ENCODE peak calls at places on chromosome 13, in six cellular contexts. J is activated CD8-positive, alpha-beta T cell treated with anti-CD3 and anti-CD28 coated beads for 36 hours; U is lower leg skin; P is GM06990; S is pancreas; C is GM12865. Y is an unnamed sample.

GRCh38 chr13:73579574-73580274 is 520.9 kb downstream of the KLF5 start:
- DNase-seq in C (no peak), P (no peak), U (no peak), J (no peak), S (no peak), Y (no peak)

GRCh38 chr13:34391071-34391470 is 551.0 kb upstream of the NBEA start:
- DNase-seq in U (no peak), C (no peak), P (no peak), J (no peak), S (no peak), Y (no peak)

GRCh38 chr13:110301083-110301482 is 5.9 kb downstream of the COL4A1 start:
- DNase-seq in U (peak), P (no peak), C (no peak), J (no peak), S (no peak), Y (no peak)

GRCh38 chr13:85512421-85512820 is 286.8 kb downstream of the SLITRK6 start:
- DNase-seq in C (no peak), J (no peak), U (no peak), S (no peak), P (no peak), Y (no peak)

GRCh38 chr13:26254583-26255102 is 714 bp downstream of the CDK8 start:
- DNase-seq in S (peak), C (peak), U (peak), P (peak), J (peak), Y (peak)

GRCh38 chr13:28495586-28496564 is 947 bp upstream of the FLT1 start:
- DNase-seq in J (no peak), S (no peak), P (no peak), U (no peak), C (no peak), Y (no peak)

GRCh38 chr13:105814219-105814901 is 721.1 kb downstream of the EFNB2 start:
- DNase-seq in P (no peak), J (no peak), C (no peak), U (no peak), S (no peak), Y (no peak)

GRCh38 chr13:99821741-99822140 is 149.8 kb downstream of the ZIC5 start:
- DNase-seq in J (no peak), P (no peak), C (no peak), U (no peak), S (no peak), Y (no peak)

GRCh38 chr13:108463365-108463764 is 166.0 kb upstream of the MYO16 start:
- DNase-seq in U (no peak), C (no peak), S (no peak), J (no peak), P (no peak), Y (no peak)

GRCh38 chr13:75180805-75181455 is 301.0 kb downstream of the TBC1D4 start:
- DNase-seq in S (no peak), J (no peak), U (no peak), P (no peak), C (no peak), Y (no peak)

GRCh38 chr13:104571161-104571889 is 1505.1 kb upstream of the SLC10A2 start:
- DNase-seq in U (peak), S (peak), P (no peak), J (peak), C (peak), Y (no peak)

GRCh38 chr13:21054313-21054712 is 7.1 kb downstream of the LATS2 start:
- DNase-seq in C (no peak), U (peak), P (no peak), S (no peak), J (no peak), Y (no peak)

GRCh38 chr13:84413016-84413415 is 530.7 kb upstream of the SLITRK1 start:
- DNase-seq in J (no peak), S (no peak), U (no peak), C (no peak), P (no peak), Y (no peak)

GRCh38 chr13:109204657-109205056 is 575.2 kb downstream of the MYO16 start:
- DNase-seq in P (no peak), J (no peak), S (no peak), U (no peak), C (no peak), Y (no peak)

GRCh38 chr13:98279473-98280175 is 102.6 kb upstream of the RNF113B start:
- DNase-seq in S (no peak), P (peak), U (no peak), J (peak), C (peak), Y (no peak)

GRCh38 chr13:46403851-46404731 is 17.0 kb upstream of the RUBCNL start:
- DNase-seq in P (no peak), S (no peak), J (no peak), C (no peak), U (no peak), Y (peak)

GRCh38 chr13:48585456-48585840 is 52.6 kb upstream of the RCBTB2 start:
- DNase-seq in P (no peak), C (no peak), S (peak), J (no peak), U (no peak), Y (no peak)

GRCh38 chr13:85434927-85435326 is 364.3 kb downstream of the SLITRK6 start:
- DNase-seq in P (no peak), J (no peak), U (no peak), S (no peak), C (no peak), Y (no peak)

GRCh38 chr13:80037505-80037888 is 303.4 kb downstream of the SPRY2 start:
- DNase-seq in P (no peak), C (peak), U (no peak), J (no peak), S (no peak), Y (no peak)

GRCh38 chr13:91406619-91407018 is 8.2 kb downstream of the GPC5 start:
- DNase-seq in U (no peak), S (no peak), J (peak), P (peak), C (peak), Y (no peak)

GRCh38 chr13:30026093-30026492 is 175.7 kb upstream of the UBL3 start:
- DNase-seq in J (no peak), P (no peak), U (no peak), S (no peak), C (no peak), Y (no peak)

GRCh38 chr13:19601749-19602725 is 31.4 kb upstream of the MPHOSPH8 start:
- DNase-seq in J (peak), U (peak), S (peak), C (peak), P (peak), Y (no peak)

GRCh38 chr13:24851546-24851945 is 87.6 kb downstream of the RNF17 start:
- DNase-seq in C (no peak), J (no peak), U (no peak), P (no peak), S (no peak), Y (no peak)

GRCh38 chr13:40897058-40897457 is 107.6 kb downstream of the SLC25A15 start:
- DNase-seq in U (no peak), J (no peak), P (no peak), S (no peak), C (no peak), Y (no peak)

GRCh38 chr13:112783946-112784500 is 94.2 kb downstream of the ATP11A start:
- DNase-seq in C (no peak), U (no peak), S (no peak), J (no peak), P (no peak), Y (peak)

GRCh38 chr13:91618315-91618714 is 219.9 kb downstream of the GPC5 start:
- DNase-seq in C (no peak), U (no peak), P (no peak), S (no peak), J (no peak), Y (no peak)

GRCh38 chr13:52845334-52845761 is 3.1 kb downstream of the PCDH8 start:
- DNase-seq in P (no peak), U (no peak), C (no peak), S (no peak), J (no peak), Y (no peak)
- TF ChIP-seq CTCF in P (peak), U (no peak), C (peak), S (no peak), J (no peak), Y (no peak)

DNA sequence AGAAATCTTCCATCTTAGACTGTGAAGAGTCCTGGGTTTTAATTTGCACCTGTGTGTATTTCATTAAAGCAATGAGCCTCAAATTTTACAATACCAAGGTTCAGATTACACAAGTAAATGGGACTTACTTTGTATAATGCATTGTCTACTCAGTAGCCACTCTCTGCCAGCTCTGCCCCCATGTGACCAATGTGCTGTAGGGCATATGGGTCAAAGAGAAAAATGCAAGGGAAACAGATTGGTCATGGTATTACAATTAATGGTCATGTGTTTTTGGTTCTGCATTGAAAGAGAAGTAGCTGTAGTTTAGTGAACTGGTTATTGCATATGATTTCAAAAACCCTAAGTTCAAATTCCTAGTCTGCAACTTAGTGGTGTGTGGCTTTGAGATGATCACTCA is 545.5 kb downstream of the SUCLA2 start:
- DNase-seq in P (no peak), U (no peak), J (no peak), S (no peak), C (peak), Y (no peak)
- TF ChIP-seq CTCF in P (peak), U (no peak), J (no peak), S (no peak), C (peak), Y (no peak)

GRCh38 chr13:42660367-42660965 is 86.5 kb downstream of the TNFSF11 start:
- DNase-seq in J (no peak), S (no peak), U (no peak), C (no peak), P (no peak), Y (no peak)
- TF ChIP-seq CTCF in J (no peak), S (no peak), U (no peak), C (no peak), P (peak), Y (no peak)

DNA sequence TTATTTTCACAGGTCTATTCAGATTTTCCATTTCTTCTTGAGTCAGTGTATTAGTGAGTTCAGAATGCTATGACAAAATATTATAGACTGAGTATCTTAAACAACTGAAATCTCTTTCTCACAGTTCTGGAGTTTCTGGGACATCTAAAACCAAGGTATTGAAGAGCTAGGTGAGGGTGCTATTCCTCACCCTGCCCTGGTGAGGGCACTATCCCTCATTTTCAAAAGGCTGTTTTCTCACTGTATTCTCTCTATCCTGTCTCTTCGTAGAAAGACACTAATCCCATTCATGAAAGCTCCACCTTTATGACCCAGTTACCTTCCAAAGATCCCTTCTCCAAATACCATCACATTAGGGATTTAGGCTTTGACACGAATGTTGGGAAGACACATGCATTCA is 1617.1 kb downstream of the PCDH9 start:
- DNase-seq in C (no peak), J (no peak), S (no peak), U (no peak), P (no peak), Y (no peak)
- TF ChIP-seq CTCF in C (peak), J (peak), S (no peak), U (no peak), P (no peak), Y (no peak)

GRCh38 chr13:101916758-101917474 is 464.4 kb downstream of the ITGBL1 start:
- DNase-seq in S (no peak), J (no peak), P (no peak), C (no peak), U (no peak), Y (no peak)
- TF ChIP-seq CTCF in S (no peak), J (no peak), P (no peak), C (no peak), U (no peak), Y (no peak)

GRCh38 chr13:56752630-56753029 is 388.1 kb upstream of the PRR20A start:
- DNase-seq in P (no peak), U (no peak), S (no peak), J (no peak), C (no peak), Y (no peak)

GRCh38 chr13:56755181-56755580 is 385.5 kb upstream of the PRR20A start:
- DNase-seq in U (no peak), P (no peak), S (no peak), J (no peak), C (no peak), Y (no peak)
- TF ChIP-seq CTCF in U (no peak), P (no peak), S (no peak), J (no peak), C (no peak), Y (no peak)